ENCODE peak calls at places on chromosomes 12 and 14, in seven cellular contexts. S, D, P, A, C, R and Y are unnamed samples.
A peak's percentile ranks its signal among the peaks of the same experiment; 100 is the strongest.

GRCh38 chr12:42504049-42504448 is 85.5 kb downstream of the PRICKLE1 start:
- DNase-seq in S (no peak), D (no peak), P (peak; percentile 16), A (no peak), C (peak; percentile 44), R (peak; percentile 27), Y (no peak)

GRCh38 chr12:79433465-79434072 is 257.2 kb downstream of the PAWR start:
- DNase-seq in S (no peak), D (no peak), P (no peak), A (no peak), C (no peak), R (no peak), Y (no peak)

GRCh38 chr14:93733231-93733630 is 55.1 kb downstream of the PRIMA1 start:
- DNase-seq in S (no peak), D (no peak), P (no peak), A (no peak), C (no peak), R (no peak), Y (no peak)

GRCh38 chr12:104710940-104711725 is 247.0 kb downstream of the SLC41A2 start:
- DNase-seq in S (no peak), D (no peak), P (no peak), A (no peak), C (peak; percentile 76), R (no peak), Y (no peak)

GRCh38 chr12:28350502-28350901 is 160.2 kb downstream of the CCDC91 start:
- DNase-seq in S (no peak), D (no peak), P (no peak), A (no peak), C (no peak), R (no peak), Y (no peak)

GRCh38 chr12:124680863-124681778 is 113.7 kb upstream of the NCOR2 start:
- DNase-seq in S (peak; percentile 95), D (peak; percentile 74), P (peak; percentile 99), A (peak; percentile 48), C (peak; percentile 95), R (no peak), Y (peak; percentile 99)

GRCh38 chr14:55121146-55121545 is 7.9 kb upstream of the LGALS3 start:
- DNase-seq in S (no peak), D (no peak), P (no peak), A (no peak), C (no peak), R (no peak), Y (no peak)

GRCh38 chr12:79360936-79361335 is 329.8 kb downstream of the PAWR start:
- DNase-seq in S (no peak), D (no peak), P (no peak), A (no peak), C (no peak), R (no peak), Y (no peak)

GRCh38 chr14:94646481-94646880 is 34.3 kb downstream of the SERPINA3 start:
- DNase-seq in S (peak; percentile 16), D (no peak), P (no peak), A (no peak), C (peak; percentile 65), R (no peak), Y (no peak)

GRCh38 chr12:132314035-132314434 is 15.4 kb downstream of the GALNT9 start:
- DNase-seq in S (no peak), D (no peak), P (no peak), A (no peak), C (no peak), R (no peak), Y (no peak)

GRCh38 chr14:61653507-61653906 is 41.8 kb upstream of the HIF1A start:
- DNase-seq in S (no peak), D (no peak), P (peak; percentile 83), A (no peak), C (peak; percentile 88), R (no peak), Y (peak; percentile 19)
- H3K9ac ChIP-seq in S (no peak overlapping the region), D (no peak overlapping the region), P (peak overlapping the region; percentile 52), A (no peak overlapping the region), C (no peak overlapping the region), R (no peak overlapping the region), Y (no peak overlapping the region)

GRCh38 chr12:48077111-48077510 is 28.8 kb downstream of the SENP1 start:
- DNase-seq in S (no peak), D (no peak), P (no peak), A (no peak), C (no peak), R (no peak), Y (no peak)
- H2AK5ac ChIP-seq in S (no peak overlapping the region), D (no peak overlapping the region), P (no peak overlapping the region), A (no peak overlapping the region), C (no peak overlapping the region), R (no peak overlapping the region), Y (no peak overlapping the region)

GRCh38 chr14:90849787-90850444 is 33.7 kb upstream of the TTC7B start:
- DNase-seq in S (no peak), D (no peak), P (peak; percentile 38), A (no peak), C (no peak), R (peak; percentile 26), Y (no peak)
- H3K9ac ChIP-seq in S (no peak overlapping the region), D (no peak overlapping the region), P (no peak overlapping the region), A (no peak overlapping the region), C (no peak overlapping the region), R (no peak overlapping the region), Y (no peak overlapping the region)

DNA sequence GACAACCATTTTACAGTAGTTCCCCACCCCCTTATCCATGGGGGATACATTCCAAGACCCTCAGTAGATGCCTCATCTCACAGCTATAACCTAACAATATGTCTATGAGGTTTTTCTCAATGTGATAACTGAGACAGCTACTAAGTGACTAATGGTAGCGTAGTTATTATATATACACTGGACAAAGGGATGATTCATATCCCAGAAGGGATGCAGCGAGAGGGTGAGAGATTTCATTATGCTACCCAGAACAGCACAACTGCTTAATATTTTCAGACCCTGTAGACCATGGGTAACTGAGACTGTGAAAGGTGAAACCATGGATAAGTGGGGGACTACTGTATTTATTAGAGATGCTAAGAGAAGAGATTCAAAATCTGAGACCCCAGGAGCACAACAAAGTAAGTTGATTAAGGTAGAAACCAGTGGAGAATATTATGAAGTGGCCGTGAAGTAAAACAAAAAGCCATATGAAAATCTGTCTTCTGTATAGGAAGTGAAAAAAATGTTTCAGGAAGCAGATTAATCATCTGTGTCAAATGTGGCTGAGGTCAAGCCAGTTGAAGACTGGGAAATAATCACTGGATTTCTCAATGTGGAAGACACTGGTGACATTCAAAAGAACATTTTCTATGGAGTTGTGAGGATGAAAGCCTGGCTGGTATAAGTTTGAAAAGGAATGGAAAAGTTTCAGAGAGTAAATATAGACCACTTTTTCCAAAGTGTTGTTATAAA is 77.2 kb downstream of the RPL10L start:
- DNase-seq in S (no peak), D (no peak), P (peak; percentile 74), A (no peak), C (no peak), R (no peak), Y (no peak)
- H2AK5ac ChIP-seq in S (no peak overlapping the region), D (no peak overlapping the region), P (no peak overlapping the region), A (no peak overlapping the region), C (no peak overlapping the region), R (no peak overlapping the region), Y (no peak overlapping the region)

GRCh38 chr12:8912910-8913309 is 1.4 kb upstream of the PHC1 start:
- DNase-seq in S (peak; percentile 83), D (peak; percentile 78), P (no peak), A (no peak), C (no peak), R (no peak), Y (peak; percentile 95)

GRCh38 chr12:8913702-8914032 is 642 bp upstream of the PHC1 start:
- DNase-seq in S (no peak), D (no peak), P (no peak), A (no peak), C (no peak), R (no peak), Y (peak; percentile 45)

GRCh38 chr12:8909752-8910151 is 4.6 kb upstream of the PHC1 start:
- DNase-seq in S (peak; percentile 40), D (no peak), P (no peak), A (no peak), C (no peak), R (no peak), Y (peak; percentile 56)

GRCh38 chr12:8914716-8915526 is 612 bp downstream of the PHC1 start:
- DNase-seq in S (peak; percentile 89), D (peak; percentile 83), P (peak; percentile 63), A (peak; percentile 44), C (peak; percentile 37), R (peak; percentile 76), Y (peak; percentile 70)

GRCh38 chr12:8911606-8912268 is 2.6 kb upstream of the PHC1 start:
- DNase-seq in S (peak; percentile 86), D (no peak), P (no peak), A (no peak), C (no peak), R (no peak), Y (no peak)
- H3K9ac ChIP-seq in S (no peak overlapping the region), D (no peak overlapping the region), P (no peak overlapping the region), A (no peak overlapping the region), C (no peak overlapping the region), R (no peak overlapping the region), Y (no peak overlapping the region)

DNA sequence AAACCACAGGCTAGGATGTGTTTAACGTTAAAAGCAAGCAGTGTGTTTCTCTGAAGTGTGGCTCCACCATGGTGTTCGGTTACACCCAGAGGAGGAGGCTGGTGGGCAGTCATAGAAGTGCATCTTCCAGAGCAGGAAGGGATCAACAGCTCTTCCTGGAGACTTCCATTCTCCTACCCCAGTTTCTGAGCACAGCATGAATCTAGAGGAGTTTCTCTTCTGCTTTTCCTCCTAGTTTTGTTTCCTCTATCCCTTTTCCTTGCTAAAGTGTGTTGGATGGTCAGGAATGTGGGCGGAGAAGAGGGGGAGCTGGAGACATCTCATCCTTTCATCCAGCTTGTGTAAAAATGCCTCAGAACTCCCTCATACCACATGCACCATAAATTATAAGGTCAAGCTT is 3.8 kb upstream of the CKAP4 start:
- DNase-seq in S (no peak), D (no peak), P (peak; percentile 38), A (no peak), C (peak; percentile 56), R (peak; percentile 39), Y (no peak)
- H2AK5ac ChIP-seq in S (no peak overlapping the region), D (no peak overlapping the region), P (no peak overlapping the region), A (no peak overlapping the region), C (no peak overlapping the region), R (no peak overlapping the region), Y (no peak overlapping the region)

GRCh38 chr12:64404470-64405446 is 566 bp downstream of the XPOT start:
- DNase-seq in S (peak; percentile 89), D (peak; percentile 53), P (peak; percentile 92), A (no peak), C (peak; percentile 91), R (peak; percentile 56), Y (peak; percentile 65)
- H3K9ac ChIP-seq in S (peak overlapping the region; percentile 99), D (peak overlapping the region; percentile 93), P (peak overlapping the region; percentile 99), A (peak overlapping the region; percentile 100), C (peak overlapping the region; percentile 99), R (peak overlapping the region; percentile 91), Y (peak overlapping the region; percentile 89)